ENCODE peak calls at places on chromosomes 12 and 14, in six cellular contexts. F is upper lobe of left lung, H is spleen, T is HepG2, N is heart left ventricle, W is ovary. P is an unnamed sample.

GRCh38 chr14:85481471-85481870 is 48.5 kb upstream of the FLRT2 start:
- DNase-seq in F (no peak), T (no peak), N (no peak), H (no peak), W (no peak), P (no peak)

GRCh38 chr14:77133718-77134338 is 7.8 kb downstream of the ZDHHC22 start:
- DNase-seq in F (peak), T (peak), W (peak), H (peak), N (no peak), P (no peak)

GRCh38 chr14:38723954-38724353 is 379.1 kb downstream of the SEC23A start:
- DNase-seq in W (no peak), F (no peak), T (no peak), N (no peak), H (no peak), P (no peak)

GRCh38 chr12:21773263-21773741 is 1.2 kb downstream of the KCNJ8 start:
- DNase-seq in F (peak), T (no peak), W (peak), H (no peak), N (peak), P (no peak)

GRCh38 chr12:124786065-124786964 is 77.3 kb downstream of the SCARB1 start:
- DNase-seq in H (no peak), T (no peak), W (no peak), N (peak), F (no peak), P (peak)

GRCh38 chr12:51752490-51752889 is 96.0 kb downstream of the FIGNL2 start:
- DNase-seq in N (peak), F (no peak), H (no peak), W (peak), T (no peak), P (peak)

GRCh38 chr14:54424479-54424901 is 16.7 kb downstream of the CNIH1 start:
- DNase-seq in N (no peak), H (no peak), T (peak), F (no peak), W (no peak), P (no peak)

GRCh38 chr12:26870491-26871419 is 37.8 kb upstream of the ITPR2 start:
- DNase-seq in H (no peak), T (no peak), F (no peak), N (no peak), W (no peak), P (peak)

GRCh38 chr12:30862486-30862885 is 64.1 kb upstream of the TSPAN11 start:
- DNase-seq in T (no peak), N (peak), F (no peak), W (no peak), H (no peak), P (no peak)

GRCh38 chr12:31029916-31030562 is 43.6 kb upstream of the DDX11 start:
- DNase-seq in T (no peak), N (peak), H (no peak), W (no peak), F (no peak), P (no peak)

GRCh38 chr12:131002271-131002670 is 48.6 kb downstream of the ADGRD1 start:
- DNase-seq in T (no peak), H (peak), F (no peak), W (no peak), N (no peak), P (no peak)

GRCh38 chr14:84084056-84084590 is 1445.8 kb upstream of the FLRT2 start:
- DNase-seq in T (no peak), N (no peak), W (no peak), F (no peak), H (no peak), P (no peak)

GRCh38 chr12:5977556-5977955 is 32.5 kb upstream of the ANO2 start:
- DNase-seq in H (no peak), T (no peak), N (no peak), W (no peak), F (no peak), P (no peak)

GRCh38 chr12:16187684-16188083 is 89.8 kb downstream of the SLC15A5 start:
- DNase-seq in W (no peak), N (no peak), H (no peak), T (no peak), F (no peak), P (no peak)

GRCh38 chr12:5789469-5789968 is 155.5 kb downstream of the ANO2 start:
- DNase-seq in W (no peak), F (no peak), H (no peak), N (no peak), T (no peak), P (no peak)

GRCh38 chr12:112180422-112180821 is 55.1 kb downstream of the TRAFD1 start:
- DNase-seq in F (no peak), H (no peak), W (no peak), T (no peak), N (no peak), P (no peak)

GRCh38 chr14:65255583-65256443 is 153.5 kb upstream of the MAX start:
- DNase-seq in T (peak), F (no peak), H (no peak), W (no peak), N (no peak), P (no peak)

GRCh38 chr14:38210587-38211257 is 3.0 kb downstream of the SSTR1 start:
- DNase-seq in T (no peak), H (no peak), W (no peak), F (peak), N (no peak), P (no peak)

GRCh38 chr12:123991402-123991951 is 18.5 kb downstream of the ZNF664 start:
- DNase-seq in F (no peak), T (no peak), N (no peak), H (no peak), W (no peak), P (no peak)

GRCh38 chr12:6828671-6829531 is 694 bp downstream of the P3H3 start:
- DNase-seq in F (peak), N (no peak), T (no peak), H (peak), W (peak), P (peak)

GRCh38 chr12:131105351-131105735 is 151.6 kb downstream of the ADGRD1 start:
- DNase-seq in N (peak), W (peak), H (no peak), F (no peak), T (no peak), P (no peak)

GRCh38 chr12:53766881-53767280 is 15.1 kb upstream of the CISTR start:
- DNase-seq in T (no peak), F (no peak), H (no peak), W (no peak), N (no peak), P (no peak)

GRCh38 chr14:88218119-88218915 is 104.8 kb downstream of the KCNK10 start:
- DNase-seq in W (no peak), T (no peak), H (no peak), N (no peak), F (no peak), P (no peak)

GRCh38 chr14:78667141-78667540 is 497.0 kb downstream of the NRXN3 start:
- DNase-seq in N (no peak), F (no peak), H (no peak), T (no peak), W (no peak), P (no peak)

GRCh38 chr12:23277831-23278230 is 652.9 kb downstream of the ETNK1 start:
- DNase-seq in H (no peak), F (no peak), N (no peak), W (no peak), T (no peak), P (no peak)

GRCh38 chr14:101473045-101473729 is 88.1 kb upstream of the DIO3 start:
- DNase-seq in W (no peak), F (peak), T (no peak), H (peak), N (no peak), P (no peak)

GRCh38 chr12:254039-254438 is 8.6 kb downstream of the SLC6A13 start:
- DNase-seq in T (no peak), H (no peak), W (no peak), N (no peak), F (no peak), P (no peak)

GRCh38 chr14:105945891-105946290 is 419.5 kb downstream of the TMEM121 start:
- DNase-seq in F (no peak), T (no peak), W (no peak), N (no peak), H (no peak), P (no peak)

GRCh38 chr14:103503296-103503695 is 19.3 kb downstream of the CKB start:
- DNase-seq in W (no peak), N (peak), T (no peak), H (no peak), F (no peak), P (no peak)

GRCh38 chr12:108360487-108360886 is 21.4 kb upstream of the CMKLR1 start:
- DNase-seq in T (no peak), F (no peak), N (no peak), H (no peak), W (no peak), P (no peak)

GRCh38 chr14:34012978-34013713 is 62.3 kb upstream of the EGLN3 start:
- DNase-seq in T (no peak), H (no peak), N (no peak), F (no peak), W (no peak), P (no peak)

GRCh38 chr12:121535150-121536057 is 45.4 kb downstream of the KDM2B start:
- DNase-seq in H (no peak), N (peak), W (no peak), T (no peak), F (no peak), P (no peak)

GRCh38 chr12:121532503-121533390 is 48.1 kb downstream of the KDM2B start:
- DNase-seq in W (peak), H (no peak), N (peak), T (no peak), F (no peak), P (no peak)

GRCh38 chr12:121536058-121536928 is 44.5 kb downstream of the KDM2B start:
- DNase-seq in N (peak), W (peak), T (no peak), F (peak), H (peak), P (peak)

GRCh38 chr12:121533391-121534090 is 47.3 kb downstream of the KDM2B start:
- DNase-seq in N (peak), T (no peak), W (peak), F (no peak), H (no peak), P (no peak)

DNA sequence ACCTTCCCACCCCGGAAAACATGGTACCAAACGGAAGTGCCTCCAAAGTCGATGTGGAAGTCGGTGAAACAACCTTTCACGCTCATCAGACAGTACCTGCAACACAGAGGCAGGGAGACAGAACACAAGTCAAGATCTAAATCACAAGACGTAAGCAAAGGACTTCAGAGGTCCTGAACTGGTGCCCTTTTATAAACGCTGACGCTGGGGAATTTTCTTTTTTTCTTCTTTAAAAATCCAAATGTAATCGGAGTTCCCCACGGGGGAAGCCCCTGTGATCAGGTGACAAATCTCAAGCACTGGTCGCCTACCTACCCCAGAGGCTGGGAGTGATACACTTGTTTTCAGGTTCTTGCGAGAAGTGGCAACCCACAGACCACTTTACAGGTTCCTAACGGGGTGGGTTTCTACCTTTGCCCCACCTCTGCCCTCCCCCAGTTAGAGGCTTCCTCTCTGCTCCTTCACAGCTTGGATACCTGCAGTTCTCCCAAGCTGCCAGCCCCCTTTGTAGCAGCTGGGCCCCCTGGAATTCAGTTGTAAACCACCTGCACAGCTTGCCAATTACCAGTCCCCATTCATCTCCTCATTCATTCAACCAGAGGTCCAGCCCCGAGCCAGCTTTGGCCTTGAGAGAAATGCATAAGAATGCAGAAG is 46.2 kb downstream of the KDM2B start:
- DNase-seq in W (no peak), H (no peak), T (no peak), N (peak), F (no peak), P (no peak)
- TF ChIP-seq POLR2A in W (no peak), H (no peak), T (no peak), N (no peak), F (no peak), P (no peak)

GRCh38 chr12:57230381-57231155 is 1.1 kb downstream of the SHMT2 start:
- DNase-seq in N (peak), T (peak), F (no peak), H (peak), W (no peak), P (no peak)
- TF ChIP-seq POLR2A in N (no peak), T (no peak), F (no peak), H (no peak), W (no peak), P (no peak)

GRCh38 chr14:49622022-49622607 is 1.5 kb downstream of the MGAT2 start:
- DNase-seq in W (no peak), F (no peak), T (no peak), H (no peak), N (no peak), P (no peak)

GRCh38 chr14:49623387-49623786 is 2.8 kb downstream of the MGAT2 start:
- DNase-seq in F (no peak), T (no peak), H (no peak), N (no peak), W (no peak), P (no peak)

GRCh38 chr14:49620182-49621113 is at the start of the genes MGAT2 and RPL36AL:
- DNase-seq in H (peak), W (peak), F (peak), N (peak), T (peak), P (peak)

GRCh38 chr14:49621114-49621881 is 699 bp downstream of the MGAT2 start:
- DNase-seq in N (peak), T (no peak), F (peak), H (peak), W (peak), P (no peak)

GRCh38 chr14:49623941-49624806 is 3.6 kb downstream of the MGAT2 start:
- DNase-seq in T (no peak), F (no peak), H (no peak), W (no peak), N (no peak), P (no peak)
- TF ChIP-seq POLR2A in T (no peak), F (no peak), H (no peak), W (no peak), N (no peak), P (no peak)

GRCh38 chr12:2957816-2958431 is 1.3 kb upstream of the TEAD4 start:
- DNase-seq in H (no peak), T (no peak), N (no peak), F (no peak), W (no peak), P (no peak)

GRCh38 chr12:2958432-2959193 is 584 bp upstream of the TEAD4 start:
- DNase-seq in F (peak), H (peak), W (peak), T (peak), N (peak), P (peak)

GRCh38 chr12:2960432-2960956 is 1.3 kb downstream of the TEAD4 start:
- DNase-seq in T (peak), N (no peak), H (no peak), F (no peak), W (no peak), P (peak)

GRCh38 chr12:2959508-2960431 is 573 bp downstream of the TEAD4 start:
- DNase-seq in F (peak), N (peak), H (peak), T (peak), W (peak), P (peak)

GRCh38 chr12:2959194-2959507 is at the start of gene TEAD4:
- DNase-seq in N (peak), T (peak), W (peak), F (peak), H (no peak), P (peak)
- TF ChIP-seq POLR2A in N (no peak), T (no peak), W (no peak), F (peak), H (no peak), P (peak)

GRCh38 chr12:122265433-122265832 is 861 bp downstream of the VPS33A start:
- DNase-seq in F (no peak), N (no peak), H (no peak), T (no peak), W (no peak), P (no peak)

DNA sequence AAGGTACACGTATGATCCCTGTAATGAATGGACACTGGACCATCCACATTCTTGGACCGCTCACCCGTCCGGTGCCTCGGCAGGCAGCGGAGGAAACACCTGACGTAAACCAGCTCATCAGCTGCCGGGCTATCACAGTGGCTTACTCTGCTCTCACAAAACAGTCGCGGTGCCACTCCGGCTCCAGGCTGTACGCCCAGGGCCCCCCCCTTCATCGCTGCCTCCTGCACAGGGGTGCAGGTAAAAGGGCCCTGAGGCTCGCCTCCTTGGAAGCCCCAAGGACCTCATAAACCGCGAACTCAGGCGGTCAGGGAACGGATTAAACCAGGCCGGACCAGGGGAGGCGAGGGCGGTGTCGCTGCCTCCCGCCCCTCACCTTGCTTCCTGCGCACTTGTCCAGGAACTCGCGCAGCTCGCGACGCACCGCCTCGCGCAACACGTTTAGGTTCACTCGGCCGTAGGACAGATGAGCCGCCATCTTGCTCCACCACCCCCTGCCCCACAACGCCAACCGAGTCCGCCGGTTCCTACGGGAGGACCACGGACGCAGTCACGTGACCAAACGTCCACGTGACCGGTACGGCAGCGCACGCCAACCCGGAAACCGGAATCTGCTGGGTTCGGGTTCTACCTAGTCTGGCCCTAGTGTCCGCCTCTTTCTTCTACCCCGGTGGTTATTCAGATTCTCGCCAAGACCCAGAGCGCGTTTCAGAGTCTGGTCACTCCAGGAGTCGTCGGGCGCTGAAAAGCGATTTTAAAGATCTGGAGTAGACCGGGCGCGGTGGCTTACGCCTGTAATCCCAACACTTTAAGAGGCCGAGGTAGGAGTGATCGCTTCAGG is at the start of gene VPS33A:
- DNase-seq in T (peak), W (peak), H (peak), F (peak), N (peak), P (peak)
- TF ChIP-seq POLR2A in T (peak), W (peak), H (no peak), F (peak), N (peak), P (peak)

GRCh38 chr14:68476965-68477455 is 315.9 kb downstream of the ZFP36L1 start:
- DNase-seq in T (no peak), W (no peak), H (no peak), F (no peak), N (no peak), P (no peak)

GRCh38 chr14:68473794-68474193 is 319.1 kb downstream of the ZFP36L1 start:
- DNase-seq in H (no peak), N (no peak), T (no peak), F (no peak), W (no peak), P (no peak)

GRCh38 chr14:68475802-68476201 is 317.1 kb downstream of the ZFP36L1 start:
- DNase-seq in N (no peak), W (no peak), H (no peak), F (no peak), T (no peak), P (no peak)

GRCh38 chr14:68474741-68475140 is 318.1 kb downstream of the ZFP36L1 start:
- DNase-seq in N (no peak), H (no peak), F (no peak), W (no peak), T (no peak), P (no peak)

DNA sequence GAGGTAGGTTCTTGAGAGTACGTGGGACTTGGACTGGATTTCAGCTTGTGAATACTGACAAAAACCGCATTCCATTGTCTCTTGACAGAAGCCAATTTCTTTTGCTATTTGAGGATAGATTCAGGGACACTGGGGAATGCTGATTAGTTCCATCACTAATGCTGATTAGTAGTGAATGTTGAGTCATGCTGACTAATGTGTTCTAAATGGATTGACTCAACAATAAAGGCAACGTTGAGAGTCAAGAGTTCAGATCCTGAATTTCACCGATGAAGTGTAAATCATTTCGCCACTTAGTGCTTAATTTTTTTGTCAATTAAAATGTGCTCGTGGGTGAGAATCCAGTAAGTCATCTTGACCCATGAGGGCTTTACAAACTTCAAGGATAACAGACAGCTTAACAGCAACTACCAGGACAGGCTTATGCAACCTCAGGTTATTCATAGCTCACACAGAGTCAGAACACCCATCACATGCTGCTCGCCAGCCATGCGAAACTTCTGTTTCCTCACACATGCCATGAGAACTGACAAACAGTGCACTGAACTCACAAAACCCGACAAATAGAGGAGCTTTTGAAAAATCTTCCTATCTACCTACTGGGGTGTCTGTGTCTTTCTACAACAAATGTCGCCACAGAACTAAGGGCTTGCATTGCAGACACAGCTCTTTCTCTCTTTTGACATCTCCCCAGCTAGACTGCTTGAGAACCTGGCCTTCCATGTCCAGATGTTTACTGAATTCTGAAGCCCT is 316.5 kb downstream of the ZFP36L1 start:
- DNase-seq in F (no peak), T (peak), W (no peak), N (no peak), H (peak), P (no peak)
- TF ChIP-seq POLR2A in F (no peak), T (no peak), W (no peak), N (no peak), H (no peak), P (no peak)

GRCh38 chr12:9647825-9648700 is 21.4 kb upstream of the CLEC2D start:
- DNase-seq in W (peak), F (peak), H (peak), T (peak), N (peak), P (peak)
- TF ChIP-seq POLR2A in W (peak), F (peak), H (peak), T (peak), N (peak), P (peak)

GRCh38 chr12:119180380-119181040 is 1.8 kb downstream of the HSPB8 start:
- DNase-seq in F (peak), W (peak), N (peak), T (no peak), H (peak), P (peak)

GRCh38 chr12:119181202-119181601 is 2.5 kb downstream of the HSPB8 start:
- DNase-seq in H (no peak), T (no peak), F (no peak), N (no peak), W (no peak), P (no peak)

GRCh38 chr12:119177724-119178380 is 879 bp upstream of the HSPB8 start:
- DNase-seq in N (no peak), F (no peak), T (no peak), H (no peak), W (no peak), P (no peak)

GRCh38 chr12:119178544-119179334 is at the start of gene HSPB8:
- DNase-seq in T (peak), H (peak), N (peak), W (peak), F (peak), P (peak)

GRCh38 chr12:119179335-119180021 is 747 bp downstream of the HSPB8 start:
- DNase-seq in W (no peak), T (peak), N (peak), F (peak), H (no peak), P (peak)
- TF ChIP-seq POLR2A in W (no peak), T (no peak), N (peak), F (peak), H (no peak), P (peak)

P was measured in H54.